ENCODE peak calls at places on chromosomes 4 and X, in seven cellular contexts. V is right atrium auricular region, I is HT-29, W is GM10248, J is MV-4-11, O is upper lobe of right lung, D is H54. K is an unnamed sample.

GRCh38 chrX:152865232-152865920 is 32.5 kb upstream of the ZNF185 start:
- DNase-seq in V (no peak), I (no peak), W (no peak), J (no peak), O (no peak), D (no peak), K (no peak)

GRCh38 chrX:154714925-154715324 is 36.0 kb downstream of the GAB3 start:
- DNase-seq in V (no peak), I (peak; percentile 84), W (peak; percentile 55), J (peak; percentile 35), O (no peak), D (no peak), K (peak; percentile 54)

GRCh38 chr4:17854076-17854475 is 43.3 kb downstream of the NCAPG start:
- DNase-seq in V (no peak), I (no peak), W (no peak), J (no peak), O (no peak), D (no peak), K (no peak)

GRCh38 chr4:108788731-108789130 is 25.9 kb upstream of the ETNPPL start:
- DNase-seq in V (no peak), I (no peak), W (no peak), J (no peak), O (no peak), D (no peak), K (no peak)

GRCh38 chr4:122458625-122459024 is 2.1 kb upstream of the IL2 start:
- DNase-seq in V (no peak), I (peak; percentile 19), W (no peak), J (peak; percentile 70), O (no peak), D (no peak), K (peak; percentile 84)

GRCh38 chrX:33204889-33205288 is 6.5 kb downstream of the DMD start:
- DNase-seq in V (no peak), I (no peak), W (no peak), J (no peak), O (no peak), D (no peak), K (no peak)

GRCh38 chr4:102543529-102543928 is 42.4 kb downstream of the NFKB1 start:
- DNase-seq in V (no peak), I (no peak), W (no peak), J (no peak), O (no peak), D (no peak), K (no peak)

GRCh38 chr4:91089194-91089593 is 962.0 kb downstream of the CCSER1 start:
- DNase-seq in V (no peak), I (no peak), W (no peak), J (no peak), O (no peak), D (no peak), K (peak; percentile 11)

GRCh38 chr4:73193155-73193554 is 65.4 kb downstream of the ANKRD17 start:
- DNase-seq in V (no peak), I (no peak), W (peak; percentile 18), J (no peak), O (no peak), D (no peak), K (no peak)

GRCh38 chr4:24995346-24995745 is 35.4 kb downstream of the LGI2 start:
- DNase-seq in V (no peak), I (no peak), W (no peak), J (no peak), O (no peak), D (no peak), K (no peak)

GRCh38 chrX:74550295-74550802 is 64.1 kb downstream of the RLIM start:
- DNase-seq in V (peak; percentile 83), I (peak; percentile 89), W (peak; percentile 67), J (peak; percentile 64), O (peak; percentile 90), D (peak; percentile 23), K (peak; percentile 73)

GRCh38 chrX:33434256-33435092 is 223.1 kb upstream of the DMD start:
- DNase-seq in V (peak; percentile 71), I (peak; percentile 65), W (peak; percentile 8), J (no peak), O (no peak), D (no peak), K (peak; percentile 57)

GRCh38 chr4:94548571-94548970 is 96.8 kb downstream of the PDLIM5 start:
- DNase-seq in V (no peak), I (peak; percentile 64), W (no peak), J (peak; percentile 71), O (no peak), D (no peak), K (peak; percentile 91)